ENCODE peak calls at places on chromosomes 12 and 14, in four cellular contexts. One of them, this sample, is unnamed.

GRCh38 chr14:84792722-84793410 is 737.1 kb upstream of the FLRT2 start:
- DNase-seq in naive thymus-derived CD8-positive, alpha-beta T cell: no peak
- DNase-seq in NCI-H1417 treated with DMSO at 0.1 percent for 48 hours: no peak
- DNase-seq in stimulated activated CD4-positive, alpha-beta T cell treated with anti-CD3 and anti-CD28 coated beads, Interleukin-4, amount 100 ng/mL, for 24 hours: no peak
- DNase-seq in this sample: no peak

GRCh38 chr14:105399441-105399775 is 1.1 kb downstream of the TEX22 start:
- DNase-seq in naive thymus-derived CD8-positive, alpha-beta T cell: no peak
- DNase-seq in stimulated activated CD4-positive, alpha-beta T cell treated with anti-CD3 and anti-CD28 coated beads, Interleukin-4, amount 100 ng/mL, for 24 hours: no peak
- DNase-seq in NCI-H1417 treated with DMSO at 0.1 percent for 48 hours: no peak
- DNase-seq in this sample: no peak

GRCh38 chr14:99229654-99230215 is 42.3 kb downstream of the BCL11B start:
- DNase-seq in naive thymus-derived CD8-positive, alpha-beta T cell: no peak
- DNase-seq in stimulated activated CD4-positive, alpha-beta T cell treated with anti-CD3 and anti-CD28 coated beads, Interleukin-4, amount 100 ng/mL, for 24 hours: no peak
- DNase-seq in NCI-H1417 treated with DMSO at 0.1 percent for 48 hours: no peak
- DNase-seq in this sample: no peak

GRCh38 chr14:57371013-57371412 is 19.4 kb upstream of the NAA30 start:
- DNase-seq in stimulated activated CD4-positive, alpha-beta T cell treated with anti-CD3 and anti-CD28 coated beads, Interleukin-4, amount 100 ng/mL, for 24 hours: no peak
- DNase-seq in naive thymus-derived CD8-positive, alpha-beta T cell: no peak
- DNase-seq in NCI-H1417 treated with DMSO at 0.1 percent for 48 hours: no peak
- DNase-seq in this sample: no peak

GRCh38 chr14:55847766-55848165 is 267.8 kb downstream of the KTN1 start:
- DNase-seq in NCI-H1417 treated with DMSO at 0.1 percent for 48 hours: no peak
- DNase-seq in stimulated activated CD4-positive, alpha-beta T cell treated with anti-CD3 and anti-CD28 coated beads, Interleukin-4, amount 100 ng/mL, for 24 hours: no peak
- DNase-seq in naive thymus-derived CD8-positive, alpha-beta T cell: no peak
- DNase-seq in this sample: no peak

GRCh38 chr14:70981005-70981952 is 74.0 kb downstream of the PCNX1 start:
- DNase-seq in naive thymus-derived CD8-positive, alpha-beta T cell: no peak
- DNase-seq in stimulated activated CD4-positive, alpha-beta T cell treated with anti-CD3 and anti-CD28 coated beads, Interleukin-4, amount 100 ng/mL, for 24 hours: no peak
- DNase-seq in NCI-H1417 treated with DMSO at 0.1 percent for 48 hours: no peak
- DNase-seq in this sample: no peak

GRCh38 chr12:57771271-57771872 is 533 bp downstream of the METTL1 start:
- DNase-seq in stimulated activated CD4-positive, alpha-beta T cell treated with anti-CD3 and anti-CD28 coated beads, Interleukin-4, amount 100 ng/mL, for 24 hours: peak
- DNase-seq in naive thymus-derived CD8-positive, alpha-beta T cell: peak
- DNase-seq in NCI-H1417 treated with DMSO at 0.1 percent for 48 hours: no peak
- DNase-seq in this sample: peak

GRCh38 chr12:128015276-128015675 is 251.7 kb upstream of the TMEM132C start:
- DNase-seq in stimulated activated CD4-positive, alpha-beta T cell treated with anti-CD3 and anti-CD28 coated beads, Interleukin-4, amount 100 ng/mL, for 24 hours: no peak
- DNase-seq in naive thymus-derived CD8-positive, alpha-beta T cell: no peak
- DNase-seq in NCI-H1417 treated with DMSO at 0.1 percent for 48 hours: no peak
- DNase-seq in this sample: no peak

GRCh38 chr12:115398311-115398781 is 714.4 kb upstream of the TBX3 start:
- DNase-seq in NCI-H1417 treated with DMSO at 0.1 percent for 48 hours: no peak
- DNase-seq in naive thymus-derived CD8-positive, alpha-beta T cell: no peak
- DNase-seq in stimulated activated CD4-positive, alpha-beta T cell treated with anti-CD3 and anti-CD28 coated beads, Interleukin-4, amount 100 ng/mL, for 24 hours: no peak
- DNase-seq in this sample: no peak